ENCODE peak calls at places on chromosome 12, in five cellular contexts. V is uterus; T is right atrium auricular region; B is CD8-positive, alpha-beta memory T cell; S is brain microvascular endothelial cell. O is an unnamed sample.
A peak's percentile ranks its signal among the peaks of the same experiment; 100 is the strongest.

GRCh38 chr12:118282767-118283166 is 89.9 kb downstream of the TAOK3 start:
- DNase-seq in V (no peak), T (no peak), B (no peak), S (no peak), O (no peak)

GRCh38 chr12:131333136-131333535 is 377.8 kb upstream of the SFSWAP start:
- DNase-seq in V (no peak), T (peak; percentile 40), B (no peak), S (no peak), O (no peak)

GRCh38 chr12:14979468-14979867 is 6.6 kb downstream of the PDE6H start:
- DNase-seq in V (no peak), T (no peak), B (no peak), S (no peak), O (no peak)

GRCh38 chr12:71587012-71587411 is 76.6 kb downstream of the ZFC3H1 start:
- DNase-seq in V (no peak), T (no peak), B (no peak), S (no peak), O (no peak)

GRCh38 chr12:43444940-43445564 is 107.0 kb downstream of the ADAMTS20 start:
- DNase-seq in V (no peak), T (no peak), B (peak; percentile 46), S (peak; percentile 56), O (no peak)

GRCh38 chr12:32708926-32709325 is 29.8 kb downstream of the DNM1L start:
- DNase-seq in V (no peak), T (no peak), B (no peak), S (no peak), O (no peak)

GRCh38 chr12:82174936-82175335 is 183.3 kb downstream of the CCDC59 start:
- DNase-seq in V (no peak), T (no peak), B (no peak), S (no peak), O (no peak)

GRCh38 chr12:94304566-94305061 is 155.1 kb downstream of the CEP83 start:
- DNase-seq in V (no peak), T (no peak), B (no peak), S (peak; percentile 60), O (no peak)

GRCh38 chr12:41188841-41189394 is 798 bp downstream of the PDZRN4 start:
- DNase-seq in V (no peak), T (no peak), B (no peak), S (no peak), O (no peak)

GRCh38 chr12:19577131-19577530 is 137.8 kb downstream of the AEBP2 start:
- DNase-seq in V (no peak), T (no peak), B (no peak), S (no peak), O (no peak)

GRCh38 chr12:89353823-89354629 is 1.7 kb upstream of the DUSP6 start:
- DNase-seq in V (peak; percentile 62), T (peak; percentile 74), B (peak; percentile 72), S (peak; percentile 51), O (peak; percentile 65)

GRCh38 chr12:57454566-57455373 is at the start of gene INHBE:
- DNase-seq in V (no peak), T (no peak), B (no peak), S (no peak), O (no peak)

GRCh38 chr12:100574262-100575074 is 984 bp downstream of the GAS2L3 start:
- DNase-seq in V (no peak), T (no peak), B (no peak), S (no peak), O (no peak)

GRCh38 chr12:31316964-31317363 is 9.0 kb downstream of the SINHCAF start:
- DNase-seq in V (no peak), T (no peak), B (no peak), S (no peak), O (no peak)

GRCh38 chr12:90621927-90622326 is 333.0 kb downstream of the CCER1 start:
- DNase-seq in V (no peak), T (no peak), B (no peak), S (peak; percentile 11), O (no peak)

GRCh38 chr12:9961106-9961505 is 10.1 kb upstream of the CLEC12A start:
- DNase-seq in V (no peak), T (no peak), B (no peak), S (no peak), O (no peak)

GRCh38 chr12:754871-755562 is 2.6 kb downstream of the WNK1 start:
- DNase-seq in V (no peak), T (no peak), B (no peak), S (peak; percentile 59), O (no peak)

GRCh38 chr12:49010092-49010668 is 8.4 kb downstream of the PRKAG1 start:
- DNase-seq in V (no peak), T (no peak), B (no peak), S (no peak), O (no peak)

GRCh38 chr12:125124320-125124966 is 59.2 kb downstream of the AACS start:
- DNase-seq in V (no peak), T (no peak), B (no peak), S (no peak), O (no peak)

GRCh38 chr12:126747530-126748149 is 1519.3 kb upstream of the TMEM132C start:
- DNase-seq in V (no peak), T (no peak), B (peak; percentile 65), S (peak; percentile 0), O (no peak)

GRCh38 chr12:75961878-75962277 is 69.7 kb downstream of the PHLDA1 start:
- DNase-seq in V (no peak), T (no peak), B (no peak), S (no peak), O (no peak)

GRCh38 chr12:77560714-77561113 is 270.0 kb upstream of the NAV3 start:
- DNase-seq in V (no peak), T (no peak), B (no peak), S (no peak), O (no peak)

GRCh38 chr12:67655829-67656614 is 7.5 kb downstream of the DYRK2 start:
- DNase-seq in V (no peak), T (no peak), B (no peak), S (no peak), O (no peak)
- H3K36me3 ChIP-seq in V (no peaks in the 10 kb centered on the region), T (peaks cover 46% of the 10 kb centered on the region), B (peaks cover 22% of the 10 kb centered on the region), S (peaks cover 22% of the 10 kb centered on the region), O (peaks cover 12% of the 10 kb centered on the region)

GRCh38 chr12:45895961-45896360 is 94.4 kb downstream of the SCAF11 start:
- DNase-seq in V (no peak), T (no peak), B (no peak), S (no peak), O (no peak)
- H3K36me3 ChIP-seq in V (peaks cover 3% of the 10 kb centered on the region), T (peaks cover 43% of the 10 kb centered on the region), B (peaks cover 6% of the 10 kb centered on the region), S (no peaks in the 10 kb centered on the region), O (peaks cover 12% of the 10 kb centered on the region)

GRCh38 chr12:92136021-92136735 is 9.5 kb downstream of the BTG1 start:
- DNase-seq in V (no peak), T (no peak), B (no peak), S (no peak), O (no peak)
- H3K36me3 ChIP-seq in V (no peaks in the 10 kb centered on the region), T (peaks cover 13% of the 10 kb centered on the region), B (peaks cover 15% of the 10 kb centered on the region), S (no peaks in the 10 kb centered on the region), O (no peaks in the 10 kb centered on the region)

DNA sequence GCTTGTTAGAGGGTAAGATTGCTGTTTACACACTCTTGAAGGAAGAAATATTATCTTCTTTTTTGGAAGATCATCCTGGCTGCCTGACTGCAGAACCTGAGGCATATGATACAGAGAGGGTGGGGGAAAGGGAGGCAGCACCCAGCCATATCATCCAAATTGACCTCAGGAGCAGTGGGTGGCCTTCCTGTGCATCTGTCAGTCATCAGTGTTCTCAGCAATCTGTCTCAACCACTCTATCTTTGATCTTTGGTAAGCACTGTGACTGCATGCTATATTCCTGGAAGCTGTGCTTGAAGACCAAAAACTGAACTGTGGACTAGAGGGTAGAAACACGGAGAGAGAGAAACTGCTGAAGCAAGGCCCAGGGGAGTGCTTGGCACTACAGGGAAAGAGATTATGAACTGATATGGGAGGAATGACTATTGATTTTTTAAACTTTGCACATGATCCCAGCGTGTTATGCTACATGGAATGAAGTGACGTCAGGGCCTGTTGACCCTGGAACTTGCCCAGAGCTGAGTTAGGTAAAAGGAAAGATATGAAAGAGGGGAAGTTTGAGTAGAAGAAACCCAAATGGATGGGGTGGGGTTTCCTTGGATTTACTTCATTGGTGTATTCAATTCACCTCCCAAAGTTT is 171.5 kb downstream of the ASCL1 start:
- DNase-seq in V (no peak), T (no peak), B (no peak), S (no peak), O (no peak)
- H3K36me3 ChIP-seq in V (no peaks in the 10 kb centered on the region), T (no peaks in the 10 kb centered on the region), B (no peaks in the 10 kb centered on the region), S (no peaks in the 10 kb centered on the region), O (no peaks in the 10 kb centered on the region)

DNA sequence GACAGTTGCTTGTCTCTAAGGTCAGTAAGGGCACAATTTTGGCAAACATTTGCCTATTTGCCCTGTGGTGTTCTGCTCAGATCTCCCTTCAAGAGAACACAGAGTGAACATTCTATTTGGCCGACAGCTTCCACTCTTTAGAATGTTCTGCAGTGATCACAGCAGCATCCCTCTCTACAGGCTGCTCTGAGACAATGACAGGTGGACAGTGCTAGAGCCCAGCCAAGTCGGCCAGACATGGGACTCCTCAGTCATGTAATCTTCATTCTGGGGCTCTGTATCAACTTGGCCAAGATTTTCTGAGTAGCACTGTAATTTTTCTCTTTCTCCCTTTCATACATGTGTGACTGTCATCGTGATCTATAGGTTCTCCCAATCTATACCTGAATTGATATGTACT is 34.8 kb downstream of the TIMELESS start:
- DNase-seq in V (no peak), T (no peak), B (no peak), S (no peak), O (no peak)
- H3K36me3 ChIP-seq in V (no peaks in the 10 kb centered on the region), T (no peaks in the 10 kb centered on the region), B (no peaks in the 10 kb centered on the region), S (no peaks in the 10 kb centered on the region), O (peaks cover 8% of the 10 kb centered on the region)

O was measured in GM06990.